ENCODE peak calls at places on chromosomes 3 and 15, in ten cellular contexts. L, A, Q, Y, F, H, B, X, K and V are unnamed samples.

GRCh38 chr3:17558565-17558964 is 183.9 kb downstream of the TBC1D5 start:
- DNase-seq in L (no peak), A (no peak), Q (no peak), Y (no peak), F (no peak), H (no peak), B (no peak), X (no peak), K (no peak), V (no peak)

GRCh38 chr15:67106764-67107013 is 41.3 kb downstream of the SMAD3 start:
- DNase-seq in L (no peak), A (no peak), Q (no peak), Y (no peak), F (no peak), H (no peak), B (no peak), X (no peak), K (no peak), V (no peak)

GRCh38 chr3:126570103-126570541 is 11.4 kb upstream of the C3orf22 start:
- DNase-seq in L (no peak), A (no peak), Q (no peak), Y (no peak), F (no peak), H (no peak), B (no peak), X (no peak), K (no peak), V (no peak)

GRCh38 chr3:13594146-13594545 is 45.2 kb downstream of the FBLN2 start:
- DNase-seq in L (no peak), A (no peak), Q (no peak), Y (no peak), F (no peak), H (no peak), B (no peak), X (no peak), K (no peak), V (no peak)

GRCh38 chr3:27278391-27279055 is 90.7 kb downstream of the NEK10 start:
- DNase-seq in L (no peak), A (no peak), Q (no peak), Y (no peak), F (no peak), H (no peak), B (no peak), X (no peak), K (no peak), V (no peak)

GRCh38 chr15:24886538-24886937 is 68.2 kb upstream of the SNRPN start:
- DNase-seq in L (no peak), A (no peak), Q (no peak), Y (no peak), F (no peak), H (no peak), B (no peak), X (no peak), K (no peak), V (no peak)

GRCh38 chr3:111667621-111668239 is 72.6 kb upstream of the ZBED2 start:
- DNase-seq in L (peak; percentile 43), A (peak; percentile 36), Q (no peak), Y (no peak), F (no peak), H (no peak), B (peak; percentile 63), X (no peak), K (no peak), V (no peak)

GRCh38 chr3:13332158-13332557 is 88.0 kb downstream of the NUP210 start:
- DNase-seq in L (no peak), A (no peak), Q (no peak), Y (no peak), F (no peak), H (no peak), B (no peak), X (no peak), K (no peak), V (no peak)

GRCh38 chr15:35540885-35541284 is 5.1 kb downstream of the DPH6 start:
- DNase-seq in L (peak; percentile 76), A (no peak), Q (no peak), Y (no peak), F (no peak), H (no peak), B (peak; percentile 79), X (no peak), K (no peak), V (no peak)

GRCh38 chr3:177427540-177427939 is 230.3 kb upstream of the TBL1XR1 start:
- DNase-seq in L (peak; percentile 50), A (no peak), Q (no peak), Y (no peak), F (no peak), H (no peak), B (peak; percentile 51), X (no peak), K (no peak), V (no peak)

GRCh38 chr3:49021213-49021812 is 608 bp upstream of the NDUFAF3 start:
- DNase-seq in L (peak; percentile 97), A (peak; percentile 99), Q (peak; percentile 98), Y (no peak), F (peak; percentile 100), H (peak; percentile 97), B (peak; percentile 97), X (peak; percentile 97), K (peak; percentile 99), V (peak; percentile 97)
- TF ChIP-seq CTCF in L (no peak), A (no peak), Q (no peak), Y (no peak), F (no peak), H (no peak), B (no peak), X (no peak), K (no peak), V (no peak)

DNA sequence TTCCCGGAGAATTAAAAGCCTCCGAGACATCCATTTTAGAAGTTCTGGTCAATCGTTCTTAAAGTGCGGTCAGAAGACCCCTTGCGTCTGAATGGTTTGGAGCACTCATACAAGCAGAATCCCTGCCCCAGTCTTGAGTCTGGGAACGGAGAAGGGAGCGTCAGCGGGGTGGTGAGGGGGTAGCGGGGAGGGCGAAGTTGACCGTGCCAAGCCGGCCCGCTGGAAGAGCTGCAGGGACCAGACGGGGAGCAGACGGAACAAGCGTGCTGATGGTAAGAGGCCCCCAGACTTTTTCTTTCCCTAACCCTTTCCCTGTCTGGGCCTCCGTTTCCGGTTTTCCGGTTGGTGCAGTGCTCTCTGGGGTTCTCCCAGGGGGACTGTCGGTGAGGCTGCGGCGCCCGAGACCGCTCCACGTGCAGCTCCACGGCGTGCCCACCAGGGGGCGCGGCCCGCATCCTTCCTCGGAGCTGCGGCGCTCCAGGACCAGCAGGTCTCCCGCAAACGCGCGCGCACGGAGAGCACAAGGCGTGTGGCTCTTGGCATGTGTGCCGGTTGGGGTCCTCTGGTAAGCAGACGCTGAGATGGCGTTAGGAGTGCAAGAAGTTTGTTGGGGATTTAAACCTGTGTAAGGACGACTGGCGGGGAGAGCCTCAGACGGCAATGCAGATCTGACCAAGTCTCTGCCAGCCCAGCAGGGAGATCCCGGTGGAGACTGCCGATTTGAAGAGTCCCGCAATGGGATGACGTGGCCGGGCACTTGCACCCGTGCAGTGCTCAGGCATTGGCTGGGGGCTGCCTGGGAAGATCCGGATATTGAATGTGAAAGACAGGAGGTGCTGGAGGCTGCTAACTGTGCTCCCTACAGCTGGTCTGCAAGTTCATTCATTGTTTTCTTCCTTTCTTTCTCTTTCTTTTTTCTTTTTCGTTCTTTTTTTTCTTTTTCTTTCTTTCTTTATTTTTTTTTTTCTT is 19.2 kb upstream of the CORO2B start:
- DNase-seq in L (peak; percentile 74), A (peak; percentile 76), Q (peak; percentile 91), Y (peak; percentile 89), F (peak; percentile 91), H (peak; percentile 89), B (peak; percentile 71), X (peak; percentile 86), K (peak; percentile 73), V (peak; percentile 82)
- TF ChIP-seq CTCF in L (peak; percentile 83), A (peak; percentile 90), Q (peak; percentile 98), Y (peak; percentile 86), F (peak; percentile 93), H (no peak), B (peak; percentile 86), X (peak; percentile 98), K (peak; percentile 97), V (peak; percentile 99)

DNA sequence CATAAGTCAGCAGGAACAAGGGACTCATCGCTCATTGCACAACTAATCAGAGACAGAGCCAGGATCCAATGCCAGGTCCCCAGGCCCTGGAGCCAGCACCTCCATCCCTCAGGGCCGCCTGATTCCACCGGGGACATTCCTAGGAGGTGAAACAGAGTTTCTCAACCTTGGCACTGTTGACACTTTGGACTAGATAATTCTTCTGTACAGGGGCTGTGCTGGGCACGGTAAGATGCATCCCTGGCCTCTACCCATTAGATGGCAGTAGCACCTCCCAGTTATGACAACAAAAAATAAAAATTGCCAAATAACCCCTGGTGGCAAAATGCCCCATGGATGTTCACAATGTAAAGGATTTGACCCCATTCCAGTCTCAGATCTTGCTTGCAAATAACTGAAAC is 127.7 kb downstream of the MTHFS start:
- DNase-seq in L (peak; percentile 3), A (no peak), Q (no peak), Y (no peak), F (no peak), H (no peak), B (peak; percentile 2), X (no peak), K (no peak), V (no peak)
- TF ChIP-seq CTCF in L (peak; percentile 13), A (no peak), Q (peak; percentile 40), Y (peak; percentile 36), F (no peak), H (no peak), B (peak; percentile 34), X (peak; percentile 39), K (no peak), V (no peak)

DNA sequence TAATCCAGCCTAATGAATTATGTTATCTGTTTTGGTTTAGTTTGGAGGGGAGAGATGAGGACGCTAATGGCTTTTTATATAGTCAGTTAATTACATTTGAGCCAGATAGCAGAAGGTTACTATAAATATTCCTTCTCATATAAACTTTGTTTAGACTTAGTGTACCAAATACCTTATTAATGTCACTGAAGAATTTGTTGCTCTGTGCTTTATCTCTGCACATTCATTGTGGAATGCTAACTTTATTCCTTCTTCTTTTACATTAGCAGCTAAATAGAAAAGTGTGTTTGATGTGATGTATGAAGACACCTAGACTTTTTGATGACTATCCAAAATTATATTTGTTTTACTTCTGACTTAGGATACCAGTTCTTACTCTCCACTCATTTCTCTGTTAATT is 105.2 kb downstream of the EPHA3 start:
- DNase-seq in L (no peak), A (no peak), Q (no peak), Y (no peak), F (no peak), H (no peak), B (no peak), X (no peak), K (no peak), V (no peak)
- TF ChIP-seq CTCF in L (no peak), A (no peak), Q (no peak), Y (no peak), F (no peak), H (no peak), B (no peak), X (no peak), K (no peak), V (no peak)